ENCODE peak calls at places on chromosome 22, in four cellular contexts. G is RWPE1, P is AG09309, E is foreskin fibroblast. R is an unnamed sample.

GRCh38 chr22:46315976-46316375 is 19.3 kb downstream of the GTSE1 start:
- DNase-seq in G (no peak), P (no peak), E (no peak), R (no peak)

GRCh38 chr22:48072777-48073176 is 1310.3 kb downstream of the TBC1D22A start:
- DNase-seq in G (no peak), P (no peak), E (no peak), R (no peak)

GRCh38 chr22:17965538-17966402 is 58.6 kb downstream of the MICAL3 start:
- DNase-seq in G (no peak), P (no peak), E (no peak), R (no peak)

GRCh38 chr22:49328630-49329405 is 498.9 kb downstream of the BRD1 start:
- DNase-seq in G (no peak), P (no peak), E (no peak), R (peak)

GRCh38 chr22:48858121-48858520 is 969.6 kb downstream of the BRD1 start:
- DNase-seq in G (no peak), P (no peak), E (no peak), R (peak)

GRCh38 chr22:22479999-22480532 is 28.5 kb downstream of the ZNF280B start:
- DNase-seq in G (no peak), P (no peak), E (no peak), R (no peak)

GRCh38 chr22:23119492-23120414 is 22.0 kb downstream of the RSPH14 start:
- DNase-seq in G (no peak), P (no peak), E (no peak), R (no peak)

GRCh38 chr22:24805790-24806662 is at the start of gene SGSM1:
- DNase-seq in G (peak), P (no peak), E (peak), R (no peak)

GRCh38 chr22:39906207-39906606 is 5.3 kb downstream of the GRAP2 start:
- DNase-seq in G (no peak), P (no peak), E (no peak), R (no peak)

GRCh38 chr22:24106385-24107381 is 74.6 kb upstream of the SUSD2 start:
- DNase-seq in G (no peak), P (no peak), E (no peak), R (no peak)

GRCh38 chr22:32850591-32851517 is 49.3 kb downstream of the TIMP3 start:
- DNase-seq in G (no peak), P (no peak), E (no peak), R (no peak)

GRCh38 chr22:48098936-48099245 is 1336.4 kb downstream of the TBC1D22A start:
- DNase-seq in G (no peak), P (no peak), E (no peak), R (no peak)

GRCh38 chr22:37549704-37550059 is 10.6 kb upstream of the CDC42EP1 start:
- DNase-seq in G (no peak), P (no peak), E (peak), R (no peak)

GRCh38 chr22:22155607-22156006 is 89.0 kb upstream of the VPREB1 start:
- DNase-seq in G (no peak), P (no peak), E (no peak), R (no peak)

GRCh38 chr22:23085785-23086184 is 15.5 kb downstream of the GNAZ start:
- DNase-seq in G (no peak), P (no peak), E (no peak), R (no peak)

GRCh38 chr22:37206118-37206840 is 6.0 kb downstream of the SSTR3 start:
- DNase-seq in G (no peak), P (no peak), E (no peak), R (peak)

DNA sequence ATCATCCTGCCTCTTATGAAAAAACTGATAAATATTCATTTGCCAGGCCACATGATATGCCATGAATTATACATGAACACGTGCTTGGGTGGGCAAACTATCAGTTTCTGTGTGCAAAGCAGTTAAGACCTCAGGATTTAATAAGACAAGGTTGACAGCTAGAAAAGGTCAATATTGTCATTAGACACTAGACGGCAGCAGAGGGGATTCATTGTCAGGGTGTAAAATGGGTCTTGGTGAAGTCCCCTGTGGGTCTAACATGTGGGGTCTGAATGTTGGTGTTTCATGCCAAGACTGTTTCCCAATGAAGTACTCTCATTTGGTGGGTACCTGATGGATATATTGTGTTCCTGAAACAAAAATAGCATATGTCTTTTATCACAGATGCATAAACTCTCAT is 111.9 kb downstream of the MYO18B start:
- DNase-seq in G (no peak), P (no peak), E (no peak), R (no peak)
- TF ChIP-seq CTCF in G (no peak), P (no peak), E (no peak), R (peak)

DNA sequence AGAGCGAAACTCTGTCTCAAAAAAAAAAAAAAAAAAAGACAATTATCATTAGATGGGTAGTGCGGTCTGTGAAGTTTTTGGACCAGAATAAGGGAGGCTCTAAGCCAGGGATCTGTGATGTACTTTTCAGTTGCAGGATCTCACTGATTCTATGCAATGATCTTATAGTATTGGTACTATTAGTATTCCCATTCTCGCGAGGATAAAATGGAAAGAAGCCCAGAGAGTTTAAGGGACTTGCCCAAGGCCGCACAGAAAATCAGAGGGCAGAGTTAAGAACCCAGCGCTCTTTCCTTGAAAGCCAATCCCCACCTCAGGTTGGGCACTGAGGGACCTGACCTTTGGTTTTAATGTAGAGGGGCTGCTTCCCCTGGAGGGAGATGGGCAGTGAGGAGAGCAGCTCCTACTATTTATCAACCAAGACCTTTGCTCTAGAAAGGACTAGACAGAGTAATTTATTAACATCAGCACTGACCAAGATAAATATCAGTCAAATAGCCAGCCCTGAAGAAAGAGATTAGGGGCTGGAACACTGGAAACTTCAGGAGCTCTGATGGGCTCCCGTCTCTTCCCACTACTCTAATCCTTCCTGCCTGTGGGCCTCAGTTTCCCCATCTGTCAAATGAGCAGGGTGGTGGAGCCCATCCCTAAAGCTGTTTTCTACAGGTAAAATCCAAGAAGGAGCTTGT is 6.0 kb downstream of the NIPSNAP1 start:
- DNase-seq in G (no peak), P (no peak), E (no peak), R (no peak)
- TF ChIP-seq CTCF in G (no peak), P (no peak), E (no peak), R (no peak)

DNA sequence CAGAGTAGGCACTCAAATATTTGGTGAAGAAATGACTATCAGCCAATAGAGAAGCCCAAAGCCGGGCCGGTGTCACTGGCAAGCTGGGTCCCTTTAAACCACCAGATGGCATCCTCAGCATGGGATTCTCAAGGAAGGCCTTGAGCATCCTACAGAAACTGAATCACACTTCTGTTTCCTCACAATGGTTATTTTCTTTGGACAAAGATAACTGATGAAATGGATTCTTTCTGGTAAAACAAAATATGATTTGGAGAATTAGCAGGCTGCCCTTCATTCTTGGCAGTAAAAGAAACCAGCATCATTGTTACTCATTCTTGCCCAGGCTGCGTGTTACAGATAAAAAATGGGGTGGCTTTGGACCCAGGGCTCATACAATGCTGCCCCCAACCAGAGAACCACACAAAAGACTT is 30.3 kb upstream of the ASPHD2 start:
- DNase-seq in G (peak), P (peak), E (peak), R (no peak)
- TF ChIP-seq CTCF in G (peak), P (peak), E (peak), R (peak)

DNA sequence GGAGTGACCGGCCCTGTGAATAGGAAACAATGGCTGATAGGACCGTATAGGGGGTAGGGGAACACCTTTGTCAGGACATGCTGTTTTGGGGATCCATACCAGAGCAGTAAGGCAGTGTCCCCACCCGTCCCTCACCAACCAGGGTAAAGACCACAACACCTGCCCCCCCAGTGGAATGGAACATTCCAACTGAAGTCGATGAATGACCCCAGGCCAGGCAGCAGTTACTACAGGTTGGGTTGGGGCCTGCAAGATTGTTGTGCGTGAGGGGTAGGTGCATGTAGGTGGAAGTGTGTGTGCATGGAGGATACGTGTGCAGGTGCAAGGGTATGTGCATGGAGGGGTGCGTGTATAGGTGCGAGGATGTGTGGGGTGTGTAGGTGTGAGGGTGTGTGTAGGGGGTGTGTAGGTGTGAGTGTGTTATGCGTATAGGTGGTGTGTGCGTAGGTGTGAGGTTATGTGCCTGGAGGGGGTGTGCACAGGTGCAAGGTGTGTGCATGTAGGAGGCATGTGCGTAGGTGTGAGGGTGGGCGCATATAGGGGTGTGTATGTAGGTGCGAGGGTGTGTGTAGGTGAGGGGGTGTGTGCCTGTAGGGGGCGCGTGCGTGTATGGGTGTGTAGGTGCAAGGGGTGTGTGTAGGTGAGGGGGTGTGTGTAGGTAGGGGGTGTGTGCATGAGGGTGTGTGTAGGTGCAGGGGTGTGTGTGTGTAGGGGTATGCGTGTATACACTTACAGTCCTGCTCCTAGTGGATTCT is 32.9 kb downstream of the PISD start:
- DNase-seq in G (no peak), P (no peak), E (no peak), R (no peak)
- TF ChIP-seq CTCF in G (no peak), P (no peak), E (no peak), R (no peak)

DNA sequence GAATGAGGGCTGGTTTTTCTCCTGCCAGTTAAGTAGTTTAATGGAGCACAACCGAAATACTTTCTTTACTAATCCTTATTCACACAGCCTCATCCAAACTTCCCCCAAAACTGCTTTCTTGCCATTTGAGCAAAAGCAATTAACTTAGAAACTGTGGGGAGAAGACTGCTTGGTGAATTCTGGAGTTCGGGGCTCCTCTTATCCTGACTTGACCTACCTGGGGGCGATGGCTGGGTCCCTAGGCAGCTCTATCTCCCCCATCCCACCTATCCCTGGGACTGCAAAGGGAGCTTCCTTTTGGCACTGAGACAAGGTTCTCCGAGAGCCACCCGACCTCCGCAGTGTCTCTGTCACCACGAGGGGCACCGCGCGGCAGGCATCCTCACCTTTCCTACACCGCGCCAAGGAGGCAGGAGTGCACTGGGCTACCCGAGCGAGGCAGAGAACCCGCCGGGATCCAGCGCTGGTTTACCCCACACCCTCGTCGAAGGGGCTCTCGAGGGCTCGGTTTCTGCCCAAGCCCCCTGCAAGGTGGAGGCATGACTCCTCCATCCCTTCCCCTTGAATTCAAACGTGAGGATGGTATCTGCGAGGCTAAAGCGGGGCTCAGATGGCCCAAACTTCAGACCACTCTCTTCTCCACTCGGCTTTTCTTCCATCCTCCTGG is 731 bp downstream of the DESI1 start:
- DNase-seq in G (no peak), P (no peak), E (no peak), R (no peak)
- TF ChIP-seq CTCF in G (no peak), P (peak), E (no peak), R (no peak)

GRCh38 chr22:42878561-42879305 is 21.7 kb upstream of the ARFGAP3 start:
- DNase-seq in G (no peak), P (no peak), E (no peak), R (no peak)

GRCh38 chr22:42881298-42881697 is 24.2 kb upstream of the ARFGAP3 start:
- DNase-seq in G (no peak), P (no peak), E (no peak), R (no peak)

GRCh38 chr22:42879371-42880021 is 22.4 kb upstream of the ARFGAP3 start:
- DNase-seq in G (no peak), P (no peak), E (no peak), R (no peak)

GRCh38 chr22:42881982-42882656 is 25.0 kb upstream of the ARFGAP3 start:
- DNase-seq in G (no peak), P (no peak), E (no peak), R (no peak)

DNA sequence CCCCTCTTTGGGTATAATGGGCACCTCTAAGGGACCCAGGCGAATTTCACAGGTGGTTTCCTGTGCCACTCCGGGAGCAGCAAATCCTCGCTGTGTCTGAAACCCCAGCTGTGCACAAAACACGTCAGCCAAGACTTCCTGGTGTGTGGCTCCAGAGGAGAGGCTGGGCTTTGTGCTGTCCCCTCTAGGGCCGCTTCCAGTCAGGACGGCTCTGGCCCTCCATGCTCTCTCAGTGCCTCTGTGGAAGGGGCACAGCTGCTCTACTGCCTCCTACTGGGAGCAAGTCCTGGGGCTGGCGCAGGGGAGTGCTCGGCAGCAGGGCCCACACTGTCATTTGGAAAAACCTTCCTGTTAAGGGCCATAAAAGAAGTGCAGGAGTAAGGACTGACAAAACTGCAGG is 23.7 kb upstream of the ARFGAP3 start:
- DNase-seq in G (no peak), P (no peak), E (no peak), R (no peak)
- TF ChIP-seq CTCF in G (no peak), P (no peak), E (peak), R (peak)

DNA sequence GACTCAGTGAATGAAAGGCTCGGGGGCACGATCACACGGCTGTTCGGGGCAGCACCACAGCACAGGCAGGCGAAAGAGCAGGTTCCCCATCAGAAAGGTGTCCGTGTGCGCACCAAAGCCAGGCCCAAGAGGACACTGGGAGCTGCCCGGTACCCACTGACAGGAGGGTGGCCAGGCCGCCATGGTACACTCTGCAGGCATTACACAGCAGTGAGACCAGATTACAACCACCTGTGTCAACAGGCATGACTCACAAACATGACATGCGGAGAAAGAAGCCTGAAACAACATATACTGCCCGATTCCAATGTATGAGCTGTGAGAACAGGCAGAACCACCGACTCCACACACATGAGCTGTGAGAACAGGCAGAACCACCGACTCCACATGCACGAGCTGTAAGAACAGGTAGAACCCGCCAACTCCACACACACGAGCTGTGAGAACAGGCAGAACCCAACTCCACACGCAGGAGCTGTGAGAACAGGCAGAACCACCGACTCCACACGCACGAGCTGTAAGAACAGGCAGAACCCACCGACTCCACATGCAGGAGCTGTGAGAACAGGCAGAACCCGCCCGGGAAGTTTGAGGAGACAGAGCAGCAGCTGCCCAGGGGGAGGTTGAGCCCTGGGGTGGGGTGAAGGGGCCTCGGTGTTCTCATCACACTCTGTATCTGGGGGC is 32.6 kb downstream of the KIAA0930 start:
- DNase-seq in G (no peak), P (no peak), E (peak), R (peak)
- TF ChIP-seq CTCF in G (no peak), P (no peak), E (no peak), R (no peak)

GRCh38 chr22:35548762-35549106 is 8.1 kb downstream of the RASD2 start:
- DNase-seq in G (no peak), P (no peak), E (no peak), R (no peak)
- TF ChIP-seq CTCF in G (no peak), P (no peak), E (no peak), R (no peak)

DNA sequence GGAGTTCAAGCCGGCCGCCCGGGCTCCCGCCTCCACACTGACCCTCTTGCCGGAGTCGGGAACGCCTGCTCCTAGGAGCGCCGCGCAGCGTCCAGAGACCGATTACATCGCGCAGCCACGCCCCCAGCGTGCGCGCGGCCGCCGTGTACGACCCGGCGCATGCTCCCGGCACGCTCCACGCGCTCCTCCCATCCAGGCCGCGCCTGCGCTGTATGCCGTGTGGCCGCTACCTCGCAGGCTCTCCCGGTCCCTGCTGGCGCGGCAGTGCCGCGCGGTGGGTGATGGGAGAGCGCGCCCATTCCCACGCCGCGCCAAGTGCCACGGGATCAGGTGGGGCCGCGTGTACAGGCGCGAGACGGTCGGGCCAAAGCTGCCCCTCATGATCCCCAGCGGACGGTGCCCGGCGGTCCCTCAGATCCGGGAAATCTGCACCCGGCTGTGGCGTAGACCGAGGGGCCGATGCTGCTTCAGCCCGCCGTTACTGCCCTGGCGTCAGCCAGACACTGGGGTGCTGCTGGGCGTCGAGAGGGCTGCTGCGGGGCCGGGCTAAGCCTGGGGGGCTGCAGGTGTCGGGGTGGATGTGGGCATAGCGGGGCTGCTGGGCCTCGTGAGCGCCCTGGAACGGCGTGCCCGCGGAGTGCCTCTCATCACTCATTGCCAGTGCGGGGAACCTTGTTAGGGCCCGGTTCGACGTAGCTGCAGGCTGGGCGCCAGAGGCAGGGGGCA is at the start of the genes GNB1L and RTL10:
- DNase-seq in G (peak), P (peak), E (peak), R (peak)
- TF ChIP-seq CTCF in G (no peak), P (peak), E (no peak), R (peak)

GRCh38 chr22:20584872-20585639 is 77.6 kb downstream of the MED15 start:
- DNase-seq in G (no peak), P (no peak), E (no peak), R (peak)

GRCh38 chr22:20584029-20584871 is 76.8 kb downstream of the MED15 start:
- DNase-seq in G (no peak), P (no peak), E (no peak), R (no peak)

GRCh38 chr22:20582520-20583361 is 75.3 kb downstream of the MED15 start:
- DNase-seq in G (no peak), P (no peak), E (no peak), R (peak)

GRCh38 chr22:20582171-20582511 is 74.7 kb downstream of the MED15 start:
- DNase-seq in G (no peak), P (no peak), E (no peak), R (no peak)

GRCh38 chr22:20583471-20583922 is 76.1 kb downstream of the MED15 start:
- DNase-seq in G (no peak), P (no peak), E (no peak), R (no peak)
- TF ChIP-seq CTCF in G (no peak), P (peak), E (peak), R (peak)

R was measured in chondrocyte.